ENCODE peak calls at places on chromosomes 11 and 22, in six cellular contexts. U is activated naive CD8-positive, alpha-beta T cell treated with anti-CD3 and anti-CD28 coated beads, Interleukin-2, amount 50 U/mL, for 24 hours; Q is lower lobe of right lung; R is astrocyte of the spinal cord; X is posterior vena cava; E is left colon. S is an unnamed sample.

GRCh38 chr11:78292109-78292803 is 103.5 kb downstream of the USP35 start:
- DNase-seq in U (no peak), Q (no peak), R (no peak), X (no peak), E (no peak), S (no peak)

GRCh38 chr11:132541794-132542193 is 990.5 kb downstream of the OPCML start:
- DNase-seq in U (no peak), Q (no peak), R (no peak), X (no peak), E (no peak), S (no peak)

GRCh38 chr22:43147821-43148220 is 3.5 kb upstream of the TSPO start:
- DNase-seq in U (no peak), Q (peak), R (no peak), X (no peak), E (no peak), S (no peak)

GRCh38 chr11:116558504-116559252 is 214.1 kb downstream of the BUD13 start:
- DNase-seq in U (no peak), Q (no peak), R (peak), X (no peak), E (no peak), S (no peak)

GRCh38 chr22:44244265-44244822 is 63.6 kb downstream of the PARVG start:
- DNase-seq in U (no peak), Q (no peak), R (no peak), X (no peak), E (no peak), S (no peak)

GRCh38 chr11:102421262-102421661 is 31.3 kb downstream of the TMEM123 start:
- DNase-seq in U (no peak), Q (no peak), R (no peak), X (no peak), E (no peak), S (no peak)

GRCh38 chr11:118252688-118253087 is 523 bp upstream of the MPZL3 start:
- DNase-seq in U (no peak), Q (no peak), R (no peak), X (no peak), E (no peak), S (no peak)

GRCh38 chr22:38873469-38874411 is 1.7 kb upstream of the CBX6 start:
- DNase-seq in U (peak), Q (no peak), R (no peak), X (peak), E (no peak), S (no peak)

GRCh38 chr11:78224906-78225420 is 36.2 kb downstream of the USP35 start:
- DNase-seq in U (no peak), Q (no peak), R (no peak), X (no peak), E (no peak), S (no peak)

GRCh38 chr11:8757047-8757446 is 74.5 kb downstream of the RPL27A start:
- DNase-seq in U (no peak), Q (no peak), R (peak), X (no peak), E (no peak), S (no peak)

GRCh38 chr22:32531955-32532818 is 57.6 kb downstream of the FBXO7 start:
- DNase-seq in U (no peak), Q (peak), R (peak), X (peak), E (peak), S (no peak)

GRCh38 chr11:118672865-118673264 is 6.6 kb downstream of the TREH start:
- DNase-seq in U (no peak), Q (no peak), R (no peak), X (no peak), E (no peak), S (no peak)

S was measured in spleen.